ENCODE peak calls at places on chromosomes 6 and 20, in five cellular contexts. One of them, this sample, is unnamed.

GRCh38 chr6:3644613-3645012 is 106.9 kb downstream of the PXDC1 start:
- DNase-seq in spleen: no peak
- DNase-seq in heart right ventricle: no peak
- DNase-seq in left ventricle myocardium inferior: no peak
- DNase-seq in effector memory CD4-positive, alpha-beta T cell: no peak
- DNase-seq in this sample: no peak

GRCh38 chr6:134706806-134707205 is 243.1 kb downstream of the ALDH8A1 start:
- DNase-seq in spleen: no peak
- DNase-seq in heart right ventricle: no peak
- DNase-seq in left ventricle myocardium inferior: no peak
- DNase-seq in effector memory CD4-positive, alpha-beta T cell: no peak
- DNase-seq in this sample: no peak

GRCh38 chr6:122569372-122569771 is 40.8 kb upstream of the PKIB start:
- DNase-seq in spleen: no peak
- DNase-seq in heart right ventricle: no peak
- DNase-seq in left ventricle myocardium inferior: no peak
- DNase-seq in effector memory CD4-positive, alpha-beta T cell: no peak
- DNase-seq in this sample: no peak

GRCh38 chr6:139748353-139749146 is 374.1 kb upstream of the CITED2 start:
- DNase-seq in spleen: no peak
- DNase-seq in heart right ventricle: no peak
- DNase-seq in left ventricle myocardium inferior: no peak
- DNase-seq in effector memory CD4-positive, alpha-beta T cell: no peak
- DNase-seq in this sample: no peak

GRCh38 chr20:59751075-59751711 is 146.9 kb downstream of the PHACTR3 start:
- DNase-seq in spleen: peak; percentile 86
- DNase-seq in heart right ventricle: peak; percentile 63
- DNase-seq in left ventricle myocardium inferior: peak; percentile 68
- DNase-seq in effector memory CD4-positive, alpha-beta T cell: no peak
- DNase-seq in this sample: no peak

GRCh38 chr6:100435299-100435698 is 29.4 kb downstream of the SIM1 start:
- DNase-seq in spleen: no peak
- DNase-seq in heart right ventricle: no peak
- DNase-seq in left ventricle myocardium inferior: no peak
- DNase-seq in effector memory CD4-positive, alpha-beta T cell: no peak
- DNase-seq in this sample: no peak

GRCh38 chr20:4040283-4041179 is 25.2 kb upstream of the RNF24 start:
- DNase-seq in spleen: no peak
- DNase-seq in heart right ventricle: no peak
- DNase-seq in left ventricle myocardium inferior: no peak
- DNase-seq in effector memory CD4-positive, alpha-beta T cell: no peak
- DNase-seq in this sample: no peak

GRCh38 chr6:20630136-20630535 is 95.9 kb downstream of the CDKAL1 start:
- DNase-seq in spleen: no peak
- DNase-seq in heart right ventricle: no peak
- DNase-seq in left ventricle myocardium inferior: no peak
- DNase-seq in effector memory CD4-positive, alpha-beta T cell: no peak
- DNase-seq in this sample: no peak

GRCh38 chr20:20364016-20364746 is 3.7 kb upstream of the INSM1 start:
- DNase-seq in spleen: peak; percentile 65
- DNase-seq in heart right ventricle: no peak
- DNase-seq in left ventricle myocardium inferior: no peak
- DNase-seq in effector memory CD4-positive, alpha-beta T cell: no peak
- DNase-seq in this sample: no peak

GRCh38 chr6:23350752-23351453 is 775.1 kb upstream of the NRSN1 start:
- DNase-seq in spleen: no peak
- DNase-seq in heart right ventricle: no peak
- DNase-seq in left ventricle myocardium inferior: no peak
- DNase-seq in effector memory CD4-positive, alpha-beta T cell: no peak
- DNase-seq in this sample: no peak

GRCh38 chr6:74574794-74575193 is 631.1 kb downstream of the COL12A1 start:
- DNase-seq in spleen: no peak
- DNase-seq in heart right ventricle: no peak
- DNase-seq in left ventricle myocardium inferior: no peak
- DNase-seq in effector memory CD4-positive, alpha-beta T cell: no peak
- DNase-seq in this sample: no peak

GRCh38 chr6:53179961-53180651 is 31.5 kb upstream of the GCM1 start:
- DNase-seq in spleen: peak; percentile 77
- DNase-seq in heart right ventricle: peak; percentile 53
- DNase-seq in left ventricle myocardium inferior: peak; percentile 40
- DNase-seq in effector memory CD4-positive, alpha-beta T cell: peak; percentile 6
- DNase-seq in this sample: peak; percentile 45

GRCh38 chr6:90446164-90446563 is 140.7 kb downstream of the MAP3K7 start:
- DNase-seq in spleen: no peak
- DNase-seq in heart right ventricle: no peak
- DNase-seq in left ventricle myocardium inferior: no peak
- DNase-seq in effector memory CD4-positive, alpha-beta T cell: no peak
- DNase-seq in this sample: no peak

GRCh38 chr20:13142143-13142542 is 78.9 kb upstream of the ISM1 start:
- DNase-seq in spleen: no peak
- DNase-seq in heart right ventricle: no peak
- DNase-seq in left ventricle myocardium inferior: no peak
- DNase-seq in effector memory CD4-positive, alpha-beta T cell: no peak
- DNase-seq in this sample: no peak

GRCh38 chr20:1955289-1955688 is 38.6 kb downstream of the PDYN start:
- DNase-seq in spleen: no peak
- DNase-seq in heart right ventricle: no peak
- DNase-seq in left ventricle myocardium inferior: no peak
- DNase-seq in effector memory CD4-positive, alpha-beta T cell: no peak
- DNase-seq in this sample: no peak

GRCh38 chr6:37103169-37104039 is 66.5 kb upstream of the PIM1 start:
- DNase-seq in spleen: peak; percentile 81
- DNase-seq in heart right ventricle: peak; percentile 51
- DNase-seq in left ventricle myocardium inferior: peak; percentile 60
- DNase-seq in effector memory CD4-positive, alpha-beta T cell: no peak
- DNase-seq in this sample: no peak

GRCh38 chr6:39188577-39188976 is 40.7 kb downstream of the KCNK5 start:
- DNase-seq in spleen: no peak
- DNase-seq in heart right ventricle: no peak
- DNase-seq in left ventricle myocardium inferior: no peak
- DNase-seq in effector memory CD4-positive, alpha-beta T cell: no peak
- DNase-seq in this sample: no peak

GRCh38 chr6:37514840-37515239 is 15.1 kb upstream of the CCDC167 start:
- DNase-seq in spleen: no peak
- DNase-seq in heart right ventricle: no peak
- DNase-seq in left ventricle myocardium inferior: no peak
- DNase-seq in effector memory CD4-positive, alpha-beta T cell: no peak
- DNase-seq in this sample: no peak

GRCh38 chr20:44552950-44553908 is 29.1 kb upstream of the PKIG start:
- DNase-seq in spleen: no peak
- DNase-seq in heart right ventricle: no peak
- DNase-seq in left ventricle myocardium inferior: no peak
- DNase-seq in effector memory CD4-positive, alpha-beta T cell: no peak
- DNase-seq in this sample: no peak

GRCh38 chr20:6533828-6534388 is 233.6 kb upstream of the BMP2 start:
- DNase-seq in spleen: no peak
- DNase-seq in heart right ventricle: no peak
- DNase-seq in left ventricle myocardium inferior: no peak
- DNase-seq in effector memory CD4-positive, alpha-beta T cell: no peak
- DNase-seq in this sample: no peak

GRCh38 chr6:144621332-144621731 is 336.2 kb downstream of the UTRN start:
- DNase-seq in spleen: no peak
- DNase-seq in heart right ventricle: no peak
- DNase-seq in left ventricle myocardium inferior: no peak
- DNase-seq in effector memory CD4-positive, alpha-beta T cell: no peak
- DNase-seq in this sample: no peak

GRCh38 chr6:3397229-3398164 is 59.4 kb downstream of the SLC22A23 start:
- DNase-seq in spleen: no peak
- DNase-seq in heart right ventricle: no peak
- DNase-seq in left ventricle myocardium inferior: no peak
- DNase-seq in effector memory CD4-positive, alpha-beta T cell: no peak
- DNase-seq in this sample: no peak

GRCh38 chr6:43103253-43103876 is 27.3 kb downstream of the PTK7 start:
- DNase-seq in spleen: no peak
- DNase-seq in heart right ventricle: no peak
- DNase-seq in left ventricle myocardium inferior: no peak
- DNase-seq in effector memory CD4-positive, alpha-beta T cell: no peak
- DNase-seq in this sample: no peak

GRCh38 chr20:46363874-46364669 is 42.3 kb downstream of the ELMO2 start:
- DNase-seq in spleen: peak; percentile 96
- DNase-seq in heart right ventricle: peak; percentile 91
- DNase-seq in left ventricle myocardium inferior: peak; percentile 89
- DNase-seq in effector memory CD4-positive, alpha-beta T cell: peak; percentile 84
- DNase-seq in this sample: peak; percentile 94
- H3K4me1 ChIP-seq in spleen: peaks cover 64% of the 10 kb centered on the region
- H3K4me1 ChIP-seq in heart right ventricle: peaks cover 36% of the 10 kb centered on the region
- H3K4me1 ChIP-seq in left ventricle myocardium inferior: peaks cover 76% of the 10 kb centered on the region
- H3K4me1 ChIP-seq in effector memory CD4-positive, alpha-beta T cell: peaks cover 63% of the 10 kb centered on the region
- H3K4me1 ChIP-seq in this sample: peaks cover 69% of the 10 kb centered on the region

DNA sequence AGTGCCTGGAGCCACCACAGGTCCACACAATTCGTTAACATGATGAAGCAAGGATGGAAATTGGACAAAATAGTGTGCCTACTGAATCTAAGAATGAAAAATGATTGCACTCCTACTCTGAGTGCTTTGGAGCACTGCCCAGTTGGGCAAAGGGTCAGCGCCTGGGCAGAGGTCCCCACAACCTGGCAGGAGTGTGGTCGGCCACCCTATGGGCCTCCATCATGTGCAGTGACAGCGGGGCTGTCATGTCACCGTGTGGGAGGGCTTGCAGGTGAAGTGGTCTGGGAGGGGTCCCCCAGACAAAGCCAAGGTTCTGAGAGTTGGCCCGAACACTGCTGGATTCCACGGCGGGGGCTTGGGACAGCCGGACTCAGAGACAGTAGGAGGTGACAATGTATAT is 36.2 kb upstream of the CD93 start:
- DNase-seq in spleen: peak; percentile 48
- DNase-seq in heart right ventricle: no peak
- DNase-seq in left ventricle myocardium inferior: no peak
- DNase-seq in effector memory CD4-positive, alpha-beta T cell: no peak
- DNase-seq in this sample: no peak
- H3K4me1 ChIP-seq in spleen: peaks cover 18% of the 10 kb centered on the region
- H3K4me1 ChIP-seq in heart right ventricle: peaks cover 10% of the 10 kb centered on the region
- H3K4me1 ChIP-seq in left ventricle myocardium inferior: peaks cover 58% of the 10 kb centered on the region
- H3K4me1 ChIP-seq in effector memory CD4-positive, alpha-beta T cell: no peaks in the 10 kb centered on the region
- H3K4me1 ChIP-seq in this sample: no peaks in the 10 kb centered on the region

GRCh38 chr6:106728296-106728870 is 99.0 kb downstream of the QRSL1 start:
- DNase-seq in spleen: no peak
- DNase-seq in heart right ventricle: no peak
- DNase-seq in left ventricle myocardium inferior: no peak
- DNase-seq in effector memory CD4-positive, alpha-beta T cell: no peak
- DNase-seq in this sample: no peak
- H3K4me1 ChIP-seq in spleen: no peaks in the 10 kb centered on the region
- H3K4me1 ChIP-seq in heart right ventricle: no peaks in the 10 kb centered on the region
- H3K4me1 ChIP-seq in left ventricle myocardium inferior: no peaks in the 10 kb centered on the region
- H3K4me1 ChIP-seq in effector memory CD4-positive, alpha-beta T cell: no peaks in the 10 kb centered on the region
- H3K4me1 ChIP-seq in this sample: no peaks in the 10 kb centered on the region

GRCh38 chr6:50824505-50824904 is 5.8 kb downstream of the TFAP2B start:
- DNase-seq in spleen: no peak
- DNase-seq in heart right ventricle: no peak
- DNase-seq in left ventricle myocardium inferior: no peak
- DNase-seq in effector memory CD4-positive, alpha-beta T cell: no peak
- DNase-seq in this sample: no peak
- H3K4me1 ChIP-seq in spleen: peaks cover 9% of the 10 kb centered on the region
- H3K4me1 ChIP-seq in heart right ventricle: peaks cover 3% of the 10 kb centered on the region
- H3K4me1 ChIP-seq in left ventricle myocardium inferior: peaks cover 12% of the 10 kb centered on the region
- H3K4me1 ChIP-seq in effector memory CD4-positive, alpha-beta T cell: no peaks in the 10 kb centered on the region
- H3K4me1 ChIP-seq in this sample: no peaks in the 10 kb centered on the region

DNA sequence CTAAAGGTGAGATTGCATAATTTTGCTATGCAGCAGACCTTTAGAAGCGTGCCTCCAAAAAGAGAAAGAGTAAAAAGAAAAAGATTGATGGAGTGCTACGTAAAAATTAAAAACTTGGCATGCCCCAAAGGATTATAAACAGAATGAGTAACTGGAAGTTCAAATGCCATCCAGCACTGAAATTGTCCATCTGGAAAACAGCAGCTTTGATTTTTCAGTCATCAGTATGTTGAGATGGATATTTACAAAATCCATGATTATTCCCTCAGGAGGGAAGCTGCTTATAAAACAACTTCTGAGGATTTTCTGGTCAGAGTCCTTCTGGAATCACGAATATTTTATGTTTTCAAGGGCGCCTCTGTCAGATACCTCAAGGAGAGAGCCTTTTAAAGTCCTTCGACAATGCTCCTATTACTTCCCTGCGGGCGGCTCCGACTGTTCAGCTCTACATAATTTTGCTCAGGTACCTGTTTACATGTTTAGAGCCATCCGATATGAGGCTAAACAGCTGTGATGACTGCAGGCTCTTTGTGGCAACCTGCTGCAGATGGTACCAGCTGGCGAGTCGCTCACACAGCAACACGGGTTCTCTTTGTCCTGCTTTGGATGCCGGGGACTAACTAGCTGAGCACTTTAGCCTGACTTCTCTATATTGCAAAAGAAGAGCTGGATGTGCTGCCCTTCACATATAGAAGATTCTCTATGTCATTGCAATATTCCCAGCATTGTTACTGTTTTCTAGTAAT is 83.3 kb downstream of the RCAN2 start:
- DNase-seq in spleen: no peak
- DNase-seq in heart right ventricle: no peak
- DNase-seq in left ventricle myocardium inferior: no peak
- DNase-seq in effector memory CD4-positive, alpha-beta T cell: no peak
- DNase-seq in this sample: no peak
- H3K4me1 ChIP-seq in spleen: no peaks in the 10 kb centered on the region
- H3K4me1 ChIP-seq in heart right ventricle: peaks cover 41% of the 10 kb centered on the region
- H3K4me1 ChIP-seq in left ventricle myocardium inferior: peaks cover 67% of the 10 kb centered on the region
- H3K4me1 ChIP-seq in effector memory CD4-positive, alpha-beta T cell: no peaks in the 10 kb centered on the region
- H3K4me1 ChIP-seq in this sample: no peaks in the 10 kb centered on the region

DNA sequence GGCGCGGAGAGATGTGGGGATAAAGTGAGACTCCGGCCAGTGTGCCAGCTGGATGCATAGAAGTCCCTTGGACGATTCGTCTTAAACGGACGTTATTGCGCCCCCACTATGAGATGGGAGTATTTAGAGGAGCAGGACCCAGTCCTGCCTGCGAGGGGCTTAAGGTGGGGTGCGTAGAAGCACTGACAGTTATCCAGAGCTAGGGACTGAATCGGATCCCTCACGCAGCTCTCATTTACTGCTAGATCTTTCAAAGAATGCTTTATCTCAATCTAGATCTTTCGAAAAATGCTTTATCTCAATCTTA is 648 bp downstream of the NT5E start:
- DNase-seq in spleen: no peak
- DNase-seq in heart right ventricle: no peak
- DNase-seq in left ventricle myocardium inferior: no peak
- DNase-seq in effector memory CD4-positive, alpha-beta T cell: no peak
- DNase-seq in this sample: no peak
- H3K4me1 ChIP-seq in spleen: peaks cover 44% of the 10 kb centered on the region
- H3K4me1 ChIP-seq in heart right ventricle: no peaks in the 10 kb centered on the region
- H3K4me1 ChIP-seq in left ventricle myocardium inferior: peaks cover 22% of the 10 kb centered on the region
- H3K4me1 ChIP-seq in effector memory CD4-positive, alpha-beta T cell: peaks cover 7% of the 10 kb centered on the region
- H3K4me1 ChIP-seq in this sample: peaks cover 49% of the 10 kb centered on the region

GRCh38 chr6:35043381-35043780 is 97.8 kb downstream of the TCP11 start:
- DNase-seq in spleen: no peak
- DNase-seq in heart right ventricle: no peak
- DNase-seq in left ventricle myocardium inferior: no peak
- DNase-seq in effector memory CD4-positive, alpha-beta T cell: no peak
- DNase-seq in this sample: no peak
- H3K4me1 ChIP-seq in spleen: peaks cover 55% of the 10 kb centered on the region
- H3K4me1 ChIP-seq in heart right ventricle: peaks cover 85% of the 10 kb centered on the region
- H3K4me1 ChIP-seq in left ventricle myocardium inferior: peaks cover 94% of the 10 kb centered on the region
- H3K4me1 ChIP-seq in effector memory CD4-positive, alpha-beta T cell: peaks cover 3% of the 10 kb centered on the region
- H3K4me1 ChIP-seq in this sample: peaks cover 14% of the 10 kb centered on the region

DNA sequence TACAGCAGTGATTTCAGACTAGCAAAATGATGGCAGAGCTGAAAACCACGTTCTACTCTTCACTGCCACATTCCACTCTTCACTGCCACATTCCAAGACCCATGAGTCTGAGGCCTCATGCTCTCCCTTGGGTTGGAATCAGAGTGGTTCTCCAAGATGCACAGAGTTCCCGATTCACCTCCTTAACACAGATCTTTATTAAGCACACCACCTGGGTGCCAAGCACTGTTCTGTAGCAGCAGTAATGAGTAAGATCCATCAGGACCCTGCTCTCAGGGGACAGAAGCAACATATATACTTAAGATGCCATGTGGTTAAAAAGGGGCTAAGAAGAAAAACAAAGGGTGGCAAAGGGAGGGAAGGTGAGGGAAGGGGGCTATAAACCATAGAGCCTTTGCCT is 26.9 kb downstream of the TSHZ2 start:
- DNase-seq in spleen: no peak
- DNase-seq in heart right ventricle: no peak
- DNase-seq in left ventricle myocardium inferior: no peak
- DNase-seq in effector memory CD4-positive, alpha-beta T cell: no peak
- DNase-seq in this sample: no peak
- H3K4me1 ChIP-seq in spleen: peaks cover 6% of the 10 kb centered on the region
- H3K4me1 ChIP-seq in heart right ventricle: no peaks in the 10 kb centered on the region
- H3K4me1 ChIP-seq in left ventricle myocardium inferior: peaks cover 9% of the 10 kb centered on the region
- H3K4me1 ChIP-seq in effector memory CD4-positive, alpha-beta T cell: peaks cover 11% of the 10 kb centered on the region
- H3K4me1 ChIP-seq in this sample: peaks cover 31% of the 10 kb centered on the region